ENCODE peak calls at places on chromosomes 2 and 18, in six cellular contexts. M, H, Z, U, L and E are unnamed samples.
A peak's percentile ranks its signal among the peaks of the same experiment; 100 is the strongest.

GRCh38 chr2:228474466-228474865 is 293.0 kb upstream of the SPHKAP start:
- DNase-seq in L (no peak), M (no peak), Z (no peak), H (no peak), U (no peak), E (no peak)

GRCh38 chr2:143758629-143759330 is 629.6 kb downstream of the ARHGAP15 start:
- DNase-seq in H (no peak), L (no peak), Z (no peak), U (no peak), M (no peak), E (no peak)

GRCh38 chr2:10447300-10448207 is 573 bp downstream of the ODC1 start:
- DNase-seq in H (no peak), Z (peak; percentile 55), U (peak; percentile 54), M (no peak), L (no peak), E (peak; percentile 46)

GRCh38 chr18:40925071-40925541 is 1029.9 kb upstream of the PIK3C3 start:
- DNase-seq in U (no peak), M (no peak), H (no peak), Z (no peak), L (no peak), E (no peak)

GRCh38 chr2:12106440-12107080 is 360.1 kb downstream of the LPIN1 start:
- DNase-seq in H (peak; percentile 0), Z (no peak), U (peak; percentile 81), L (peak; percentile 16), M (peak; percentile 95), E (peak; percentile 19)

GRCh38 chr2:148273158-148273691 is 252.3 kb downstream of the MBD5 start:
- DNase-seq in L (no peak), M (peak; percentile 36), H (no peak), U (no peak), Z (no peak), E (no peak)

GRCh38 chr2:21642647-21643046 is 518.9 kb downstream of the TDRD15 start:
- DNase-seq in U (no peak), H (no peak), L (no peak), Z (no peak), M (no peak), E (no peak)

GRCh38 chr2:67954125-67954748 is 108.6 kb downstream of the C1D start:
- DNase-seq in Z (no peak), M (no peak), L (no peak), H (no peak), U (no peak), E (no peak)

GRCh38 chr2:238873401-238873801 is 25.5 kb downstream of the TWIST2 start:
- DNase-seq in M (no peak), H (no peak), Z (no peak), U (no peak), L (no peak), E (no peak)

GRCh38 chr2:24682357-24682756 is 110.8 kb downstream of the PTRHD1 start:
- DNase-seq in Z (no peak), U (no peak), L (no peak), H (no peak), M (no peak), E (no peak)

GRCh38 chr2:43220229-43220981 is 6.0 kb downstream of the ZFP36L2 start:
- DNase-seq in L (no peak), Z (no peak), H (no peak), U (peak; percentile 11), M (no peak), E (no peak)

GRCh38 chr2:39050109-39050508 is 70.7 kb downstream of the SOS1 start:
- DNase-seq in Z (no peak), H (no peak), U (no peak), M (no peak), L (no peak), E (no peak)

GRCh38 chr2:12416600-12416999 is 300.1 kb upstream of the TRIB2 start:
- DNase-seq in L (peak; percentile 25), U (no peak), M (no peak), Z (no peak), H (peak; percentile 38), E (peak; percentile 63)

GRCh38 chr2:237512774-237513466 is 25.9 kb downstream of the MLPH start:
- DNase-seq in H (peak; percentile 87), U (peak; percentile 87), L (peak; percentile 74), Z (peak; percentile 50), M (no peak), E (peak; percentile 81)

GRCh38 chr2:218322756-218323525 is 30.6 kb upstream of the TMBIM1 start:
- DNase-seq in M (no peak), L (peak; percentile 22), H (peak; percentile 95), Z (peak; percentile 18), U (peak; percentile 68), E (peak; percentile 94)

GRCh38 chr2:147031897-147032296 is 812.9 kb upstream of the ACVR2A start:
- DNase-seq in H (no peak), Z (no peak), M (no peak), U (no peak), L (no peak), E (no peak)

GRCh38 chr2:8198776-8199382 is 483.0 kb upstream of the ID2 start:
- DNase-seq in M (no peak), Z (no peak), H (no peak), U (no peak), L (no peak), E (no peak)

GRCh38 chr18:49959176-49959575 is 145.8 kb upstream of the ACAA2 start:
- DNase-seq in M (no peak), H (no peak), U (no peak), L (no peak), Z (no peak), E (no peak)

GRCh38 chr2:214577769-214578168 is 166.9 kb downstream of the VWC2L start:
- DNase-seq in Z (no peak), U (peak; percentile 20), M (no peak), H (no peak), L (no peak), E (no peak)

GRCh38 chr2:198880986-198881385 is 576.8 kb downstream of the SATB2 start:
- DNase-seq in M (no peak), Z (no peak), L (no peak), H (no peak), U (no peak), E (no peak)

GRCh38 chr2:75600418-75601088 is 39.8 kb upstream of the EVA1A start:
- DNase-seq in H (no peak), L (no peak), U (no peak), M (no peak), Z (no peak), E (no peak)

GRCh38 chr18:61323951-61324350 is 9.3 kb upstream of the CDH20 start:
- DNase-seq in M (no peak), U (peak; percentile 51), L (no peak), H (no peak), Z (no peak), E (no peak)

GRCh38 chr2:183455056-183455455 is 330.8 kb downstream of the NUP35 start:
- DNase-seq in M (no peak), Z (no peak), U (no peak), L (no peak), H (no peak), E (no peak)

GRCh38 chr2:201057089-201057499 is 14.4 kb downstream of the HYCC2 start:
- DNase-seq in Z (no peak), H (no peak), U (no peak), M (no peak), L (no peak), E (no peak)

GRCh38 chr2:171159326-171160118 is 1.2 kb downstream of the TLK1 start:
- DNase-seq in Z (peak; percentile 11), H (peak; percentile 51), L (peak; percentile 33), U (peak; percentile 75), M (peak; percentile 45), E (peak; percentile 32)

GRCh38 chr2:18630941-18631340 is 41.6 kb upstream of the NT5C1B start:
- DNase-seq in H (no peak), Z (no peak), U (no peak), M (no peak), L (no peak), E (no peak)

GRCh38 chr2:120985997-120986651 is 250.5 kb downstream of the GLI2 start:
- DNase-seq in M (no peak), L (no peak), Z (no peak), H (no peak), U (no peak), E (no peak)

GRCh38 chr2:58155160-58155778 is 85.9 kb downstream of the FANCL start:
- DNase-seq in U (no peak), L (no peak), Z (no peak), M (no peak), H (no peak), E (no peak)

GRCh38 chr18:49728542-49728941 is 84.8 kb downstream of the ACAA2 start:
- DNase-seq in U (peak; percentile 10), Z (no peak), M (no peak), H (peak; percentile 75), L (peak; percentile 51), E (no peak)

GRCh38 chr2:105070010-105070865 is 32.4 kb downstream of the MRPS9 start:
- DNase-seq in L (no peak), M (no peak), U (no peak), Z (no peak), H (no peak), E (no peak)

GRCh38 chr2:215601990-215602721 is 166.3 kb upstream of the FN1 start:
- DNase-seq in M (no peak), H (no peak), Z (no peak), U (no peak), L (no peak), E (no peak)

GRCh38 chr2:221100467-221101089 is 471.5 kb downstream of the EPHA4 start:
- DNase-seq in H (peak; percentile 50), Z (no peak), M (no peak), U (no peak), L (no peak), E (no peak)

GRCh38 chr2:111108745-111109271 is 11.9 kb upstream of the BCL2L11 start:
- DNase-seq in Z (no peak), M (no peak), L (no peak), U (no peak), H (no peak), E (no peak)

GRCh38 chr18:62250475-62250874 is 63.4 kb downstream of the RELCH start:
- DNase-seq in U (no peak), L (no peak), Z (no peak), H (no peak), M (no peak), E (no peak)

GRCh38 chr2:176114120-176114929 is 2.3 kb upstream of the HOXD10 start:
- DNase-seq in M (no peak), Z (no peak), H (no peak), L (no peak), U (no peak), E (no peak)

GRCh38 chr2:240596080-240596460 is 9.5 kb downstream of the CAPN10 start:
- DNase-seq in M (no peak), L (no peak), Z (no peak), U (no peak), H (no peak), E (no peak)

GRCh38 chr2:85648619-85649018 is 19.4 kb downstream of the SFTPB start:
- DNase-seq in Z (no peak), M (no peak), L (no peak), U (peak; percentile 31), H (no peak), E (no peak)